ENCODE peak calls at places on chromosomes 6 and 20, in six cellular contexts. One of them, this sample, is unnamed.
A peak's percentile ranks its signal among the peaks of the same experiment; 100 is the strongest.

GRCh38 chr6:13421425-13422057 is 65.9 kb downstream of the GFOD1 start:
- DNase-seq in ACHN: no peak
- DNase-seq in AG09309: no peak
- DNase-seq in GM03348: no peak
- DNase-seq in stimulated activated CD8-positive, alpha-beta memory T cell treated with anti-CD3 and anti-CD28 coated beads, Interleukin-2, amount 100 ng/mL, for 1 hour: no peak
- DNase-seq in bronchial epithelial cell: no peak
- DNase-seq in this sample: no peak

GRCh38 chr20:19233025-19233794 is 20.8 kb downstream of the SLC24A3 start:
- DNase-seq in ACHN: no peak
- DNase-seq in AG09309: no peak
- DNase-seq in GM03348: no peak
- DNase-seq in stimulated activated CD8-positive, alpha-beta memory T cell treated with anti-CD3 and anti-CD28 coated beads, Interleukin-2, amount 100 ng/mL, for 1 hour: no peak
- DNase-seq in bronchial epithelial cell: no peak
- DNase-seq in this sample: no peak

GRCh38 chr20:49573900-49574416 is 6.0 kb upstream of the PTGIS start:
- DNase-seq in ACHN: peak; percentile 83
- DNase-seq in AG09309: peak; percentile 59
- DNase-seq in GM03348: peak; percentile 78
- DNase-seq in stimulated activated CD8-positive, alpha-beta memory T cell treated with anti-CD3 and anti-CD28 coated beads, Interleukin-2, amount 100 ng/mL, for 1 hour: no peak
- DNase-seq in bronchial epithelial cell: no peak
- DNase-seq in this sample: peak; percentile 73

GRCh38 chr6:7998103-7998725 is 66.0 kb downstream of the BLOC1S5 start:
- DNase-seq in ACHN: no peak
- DNase-seq in AG09309: peak; percentile 92
- DNase-seq in GM03348: peak; percentile 16
- DNase-seq in stimulated activated CD8-positive, alpha-beta memory T cell treated with anti-CD3 and anti-CD28 coated beads, Interleukin-2, amount 100 ng/mL, for 1 hour: no peak
- DNase-seq in bronchial epithelial cell: no peak
- DNase-seq in this sample: peak; percentile 78

GRCh38 chr20:62646851-62647520 is 4.7 kb downstream of the SLCO4A1 start:
- DNase-seq in ACHN: no peak
- DNase-seq in AG09309: no peak
- DNase-seq in GM03348: no peak
- DNase-seq in stimulated activated CD8-positive, alpha-beta memory T cell treated with anti-CD3 and anti-CD28 coated beads, Interleukin-2, amount 100 ng/mL, for 1 hour: no peak
- DNase-seq in bronchial epithelial cell: no peak
- DNase-seq in this sample: no peak

GRCh38 chr6:146028250-146028789 is 542 bp upstream of the GRM1 start:
- DNase-seq in ACHN: peak; percentile 48
- DNase-seq in AG09309: no peak
- DNase-seq in GM03348: peak; percentile 90
- DNase-seq in stimulated activated CD8-positive, alpha-beta memory T cell treated with anti-CD3 and anti-CD28 coated beads, Interleukin-2, amount 100 ng/mL, for 1 hour: no peak
- DNase-seq in bronchial epithelial cell: peak; percentile 32
- DNase-seq in this sample: peak; percentile 19

GRCh38 chr20:12152996-12153395 is 235.3 kb downstream of the BTBD3 start:
- DNase-seq in ACHN: no peak
- DNase-seq in AG09309: no peak
- DNase-seq in GM03348: no peak
- DNase-seq in stimulated activated CD8-positive, alpha-beta memory T cell treated with anti-CD3 and anti-CD28 coated beads, Interleukin-2, amount 100 ng/mL, for 1 hour: no peak
- DNase-seq in bronchial epithelial cell: peak; percentile 41
- DNase-seq in this sample: no peak

GRCh38 chr20:50601511-50602431 is 89.6 kb downstream of the RIPOR3 start:
- DNase-seq in ACHN: no peak
- DNase-seq in AG09309: no peak
- DNase-seq in GM03348: no peak
- DNase-seq in stimulated activated CD8-positive, alpha-beta memory T cell treated with anti-CD3 and anti-CD28 coated beads, Interleukin-2, amount 100 ng/mL, for 1 hour: no peak
- DNase-seq in bronchial epithelial cell: no peak
- DNase-seq in this sample: peak; percentile 28

GRCh38 chr20:37384683-37385174 is 38.8 kb downstream of the SRC start:
- DNase-seq in ACHN: peak; percentile 39
- DNase-seq in AG09309: no peak
- DNase-seq in GM03348: peak; percentile 94
- DNase-seq in stimulated activated CD8-positive, alpha-beta memory T cell treated with anti-CD3 and anti-CD28 coated beads, Interleukin-2, amount 100 ng/mL, for 1 hour: peak; percentile 65
- DNase-seq in bronchial epithelial cell: no peak
- DNase-seq in this sample: no peak

GRCh38 chr6:75619230-75619899 is 17.7 kb downstream of the SENP6 start:
- DNase-seq in ACHN: no peak
- DNase-seq in AG09309: no peak
- DNase-seq in GM03348: no peak
- DNase-seq in stimulated activated CD8-positive, alpha-beta memory T cell treated with anti-CD3 and anti-CD28 coated beads, Interleukin-2, amount 100 ng/mL, for 1 hour: no peak
- DNase-seq in bronchial epithelial cell: no peak
- DNase-seq in this sample: no peak

GRCh38 chr6:150413768-150414167 is 45.0 kb downstream of the IYD start:
- DNase-seq in ACHN: no peak
- DNase-seq in AG09309: no peak
- DNase-seq in GM03348: no peak
- DNase-seq in stimulated activated CD8-positive, alpha-beta memory T cell treated with anti-CD3 and anti-CD28 coated beads, Interleukin-2, amount 100 ng/mL, for 1 hour: no peak
- DNase-seq in bronchial epithelial cell: no peak
- DNase-seq in this sample: no peak

GRCh38 chr20:49696594-49696993 is 17.1 kb downstream of the B4GALT5 start:
- DNase-seq in ACHN: no peak
- DNase-seq in AG09309: no peak
- DNase-seq in GM03348: no peak
- DNase-seq in stimulated activated CD8-positive, alpha-beta memory T cell treated with anti-CD3 and anti-CD28 coated beads, Interleukin-2, amount 100 ng/mL, for 1 hour: no peak
- DNase-seq in bronchial epithelial cell: peak; percentile 69
- DNase-seq in this sample: no peak

GRCh38 chr6:111687652-111688051 is 82.0 kb upstream of the TRAF3IP2 start:
- DNase-seq in ACHN: no peak
- DNase-seq in AG09309: no peak
- DNase-seq in GM03348: no peak
- DNase-seq in stimulated activated CD8-positive, alpha-beta memory T cell treated with anti-CD3 and anti-CD28 coated beads, Interleukin-2, amount 100 ng/mL, for 1 hour: no peak
- DNase-seq in bronchial epithelial cell: no peak
- DNase-seq in this sample: no peak